ENCODE peak calls at places on chromosomes 7 and 10, in six cellular contexts. One of them, this sample, is unnamed.

GRCh38 chr7:137354361-137354760 is 10.8 kb upstream of the PTN start:
- DNase-seq in WERI-Rb-1: no peak
- DNase-seq in activated CD4-positive, alpha-beta memory T cell treated with anti-CD3 and anti-CD28 coated beads for 36 hours: no peak
- DNase-seq in islet precursor cell: no peak
- DNase-seq in foreskin fibroblast: peak
- DNase-seq in cardiac fibroblast: peak
- DNase-seq in this sample: no peak

GRCh38 chr10:110430369-110431273 is 67.1 kb upstream of the DUSP5 start:
- DNase-seq in foreskin fibroblast: peak
- DNase-seq in islet precursor cell: peak
- DNase-seq in WERI-Rb-1: no peak
- DNase-seq in cardiac fibroblast: no peak
- DNase-seq in activated CD4-positive, alpha-beta memory T cell treated with anti-CD3 and anti-CD28 coated beads for 36 hours: peak
- DNase-seq in this sample: peak

GRCh38 chr10:88582806-88583583 is at the start of gene RNLS:
- DNase-seq in activated CD4-positive, alpha-beta memory T cell treated with anti-CD3 and anti-CD28 coated beads for 36 hours: peak
- DNase-seq in WERI-Rb-1: no peak
- DNase-seq in islet precursor cell: peak
- DNase-seq in foreskin fibroblast: peak
- DNase-seq in cardiac fibroblast: peak
- DNase-seq in this sample: no peak

GRCh38 chr10:114281461-114281860 is 42.4 kb downstream of the VWA2 start:
- DNase-seq in foreskin fibroblast: no peak
- DNase-seq in cardiac fibroblast: no peak
- DNase-seq in islet precursor cell: peak
- DNase-seq in WERI-Rb-1: no peak
- DNase-seq in activated CD4-positive, alpha-beta memory T cell treated with anti-CD3 and anti-CD28 coated beads for 36 hours: no peak
- DNase-seq in this sample: no peak

GRCh38 chr10:13056461-13057077 is 43.4 kb upstream of the OPTN start:
- DNase-seq in WERI-Rb-1: no peak
- DNase-seq in activated CD4-positive, alpha-beta memory T cell treated with anti-CD3 and anti-CD28 coated beads for 36 hours: no peak
- DNase-seq in cardiac fibroblast: peak
- DNase-seq in islet precursor cell: peak
- DNase-seq in foreskin fibroblast: peak
- DNase-seq in this sample: no peak

GRCh38 chr10:124649209-124649608 is 95.0 kb downstream of the FAM53B start:
- DNase-seq in cardiac fibroblast: peak
- DNase-seq in foreskin fibroblast: peak
- DNase-seq in islet precursor cell: no peak
- DNase-seq in activated CD4-positive, alpha-beta memory T cell treated with anti-CD3 and anti-CD28 coated beads for 36 hours: no peak
- DNase-seq in WERI-Rb-1: no peak
- DNase-seq in this sample: no peak

GRCh38 chr7:106415433-106415832 is 130.7 kb upstream of the NAMPT start:
- DNase-seq in WERI-Rb-1: no peak
- DNase-seq in foreskin fibroblast: no peak
- DNase-seq in islet precursor cell: no peak
- DNase-seq in activated CD4-positive, alpha-beta memory T cell treated with anti-CD3 and anti-CD28 coated beads for 36 hours: no peak
- DNase-seq in cardiac fibroblast: peak
- DNase-seq in this sample: no peak

GRCh38 chr10:10892290-10892875 is 125.3 kb upstream of the CELF2 start:
- DNase-seq in cardiac fibroblast: no peak
- DNase-seq in WERI-Rb-1: no peak
- DNase-seq in activated CD4-positive, alpha-beta memory T cell treated with anti-CD3 and anti-CD28 coated beads for 36 hours: no peak
- DNase-seq in foreskin fibroblast: peak
- DNase-seq in islet precursor cell: no peak
- DNase-seq in this sample: no peak

This sample was measured in fibroblast of the conjunctiva.